ENCODE peak calls at places on chromosomes 6 and 20, in six cellular contexts. U, V, K, T, E and I are unnamed samples.

GRCh38 chr20:53141651-53142050 is 169.5 kb downstream of the TSHZ2 start:
- DNase-seq in U (no peak), E (no peak), T (no peak), V (no peak), K (no peak), I (no peak)

GRCh38 chr6:130944486-130944885 is 117.3 kb downstream of the SMLR1 start:
- DNase-seq in V (no peak), E (peak; percentile 13), K (no peak), U (no peak), T (no peak), I (no peak)

GRCh38 chr20:33915726-33916331 is 77.9 kb upstream of the RALY start:
- DNase-seq in E (no peak), K (peak; percentile 28), U (peak; percentile 9), T (peak; percentile 6), V (no peak), I (peak; percentile 50)

GRCh38 chr6:148240463-148240845 is 102.2 kb upstream of the SASH1 start:
- DNase-seq in K (no peak), V (no peak), E (no peak), T (no peak), U (no peak), I (no peak)

GRCh38 chr6:31572041-31572911 is at the start of gene LTA:
- DNase-seq in K (no peak), V (no peak), E (no peak), T (no peak), U (peak; percentile 62), I (no peak)

GRCh38 chr6:169176361-169176991 is 77.2 kb downstream of the THBS2 start:
- DNase-seq in K (no peak), T (no peak), U (no peak), E (no peak), V (no peak), I (no peak)

GRCh38 chr6:38149526-38149925 is 330.0 kb downstream of the ZFAND3 start:
- DNase-seq in K (no peak), T (no peak), V (no peak), U (no peak), E (no peak), I (no peak)

GRCh38 chr6:142900467-142900961 is 44.5 kb downstream of the HIVEP2 start:
- DNase-seq in V (no peak), K (no peak), T (no peak), U (peak; percentile 14), E (no peak), I (no peak)

GRCh38 chr6:82251942-82252341 is 4.4 kb upstream of the IBTK start:
- DNase-seq in V (no peak), K (no peak), E (no peak), U (no peak), T (peak; percentile 68), I (peak; percentile 27)

GRCh38 chr20:1637755-1638154 is 17.9 kb upstream of the SIRPB1 start:
- DNase-seq in T (no peak), U (no peak), V (peak; percentile 68), E (no peak), K (no peak), I (no peak)

GRCh38 chr6:52361945-52362442 is at the start of gene PAQR8:
- DNase-seq in T (peak; percentile 69), E (peak; percentile 60), U (peak; percentile 68), K (peak; percentile 71), V (no peak), I (peak; percentile 48)

GRCh38 chr20:9439806-9440205 is 74.6 kb upstream of the LAMP5 start:
- DNase-seq in U (no peak), K (no peak), T (no peak), E (no peak), V (no peak), I (no peak)

GRCh38 chr6:147382945-147383554 is 125.4 kb upstream of the SAMD5 start:
- DNase-seq in E (no peak), K (no peak), T (no peak), V (peak; percentile 9), U (no peak), I (peak; percentile 11)

GRCh38 chr6:12403201-12403826 is 113.2 kb downstream of the EDN1 start:
- DNase-seq in T (no peak), U (no peak), K (no peak), V (peak; percentile 35), E (no peak), I (no peak)

GRCh38 chr20:2838847-2839671 is 1.4 kb downstream of the PCED1A start:
- DNase-seq in T (no peak), U (no peak), K (no peak), E (no peak), V (no peak), I (no peak)